ENCODE peak calls at places on chromosomes 4 and X, in eight cellular contexts. L, H, F, X, O, P, M and R are unnamed samples.
A peak's percentile ranks its signal among the peaks of the same experiment; 100 is the strongest.

GRCh38 chr4:48985976-48986653 is at the start of gene CWH43:
- DNase-seq in L (peak; percentile 77), H (no peak), F (peak; percentile 78), X (no peak), O (no peak), P (no peak), M (no peak), R (peak; percentile 42)

GRCh38 chr4:20126906-20127305 is 124.8 kb upstream of the SLIT2 start:
- DNase-seq in L (no peak), H (no peak), F (no peak), X (no peak), O (no peak), P (peak; percentile 32), M (no peak), R (no peak)

GRCh38 chr4:128444544-128445302 is 157.1 kb upstream of the PGRMC2 start:
- DNase-seq in L (no peak), H (no peak), F (no peak), X (no peak), O (no peak), P (no peak), M (no peak), R (no peak)

GRCh38 chr4:6639137-6639680 is 1.3 kb upstream of the MRFAP1 start:
- DNase-seq in L (peak; percentile 71), H (no peak), F (no peak), X (no peak), O (no peak), P (no peak), M (no peak), R (no peak)

GRCh38 chr4:70183940-70184246 is 11.6 kb upstream of the ODAM start:
- DNase-seq in L (no peak), H (no peak), F (no peak), X (no peak), O (no peak), P (no peak), M (no peak), R (no peak)

GRCh38 chr4:189001283-189001970 is 862.2 kb downstream of the TRIML1 start:
- DNase-seq in L (no peak), H (no peak), F (no peak), X (no peak), O (no peak), P (no peak), M (no peak), R (no peak)

GRCh38 chrX:129845616-129846190 is 2.0 kb upstream of the ZDHHC9 start:
- DNase-seq in L (no peak), H (no peak), F (no peak), X (no peak), O (no peak), P (no peak), M (no peak), R (no peak)

GRCh38 chrX:101759000-101759399 is 99.3 kb upstream of the ARMCX2 start:
- DNase-seq in L (no peak), H (peak; percentile 43), F (peak; percentile 25), X (peak; percentile 34), O (no peak), P (no peak), M (no peak), R (peak; percentile 30)

DNA sequence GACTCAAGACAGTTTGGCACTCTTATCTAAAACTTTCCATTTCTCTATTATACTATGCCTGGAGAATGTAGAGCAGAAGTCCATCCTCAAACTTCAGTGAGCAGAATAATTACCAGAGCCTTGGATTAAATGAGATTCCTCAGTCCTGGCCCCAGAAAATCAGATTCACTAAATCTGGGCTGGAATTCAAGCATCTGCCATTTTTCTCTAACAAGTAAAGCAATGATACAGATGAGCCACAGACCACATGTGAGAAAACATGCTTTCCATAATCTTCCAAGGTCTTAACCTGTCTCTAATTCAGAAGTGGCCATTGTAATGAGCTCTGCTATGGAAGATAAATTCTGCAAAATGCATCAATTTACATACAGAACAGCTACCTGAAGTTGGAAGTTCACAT is 25.4 kb downstream of the SOWAHB start:
- DNase-seq in L (no peak), H (no peak), F (no peak), X (no peak), O (no peak), P (no peak), M (no peak), R (no peak)
- H3K4me3 ChIP-seq in L (no peak overlapping the region), H (no peak overlapping the region), F (no peak overlapping the region), X (no peak overlapping the region), O (no peak overlapping the region), P (no peak overlapping the region), M (no peak overlapping the region), R (no peak overlapping the region)

GRCh38 chrX:39017062-39017461 is 215.8 kb downstream of the MID1IP1 start:
- DNase-seq in L (no peak), H (no peak), F (no peak), X (peak; percentile 73), O (no peak), P (no peak), M (no peak), R (no peak)
- TF ChIP-seq CTCF in L (no peak), H (no peak), F (no peak), X (no peak), O (no peak), P (no peak), M (no peak), R (no peak)

GRCh38 chrX:153450949-153451277 is 5.1 kb upstream of the TREX2 start:
- DNase-seq in L (no peak), H (no peak), F (no peak), X (no peak), O (peak; percentile 12), P (no peak), M (no peak), R (no peak)
- H3K27ac ChIP-seq in L (no peak overlapping the region), H (no peak overlapping the region), F (no peak overlapping the region), X (no peak overlapping the region), O (no peak overlapping the region), P (no peak overlapping the region), M (no peak overlapping the region), R (no peak overlapping the region)

GRCh38 chr4:568351-568652 is 7.8 kb downstream of the TMEM271 start:
- DNase-seq in L (no peak), H (no peak), F (no peak), X (no peak), O (no peak), P (no peak), M (no peak), R (no peak)
- H3K4me3 ChIP-seq in L (no peak overlapping the region), H (no peak overlapping the region), F (no peak overlapping the region), X (no peak overlapping the region), O (no peak overlapping the region), P (no peak overlapping the region), M (no peak overlapping the region), R (no peak overlapping the region)

DNA sequence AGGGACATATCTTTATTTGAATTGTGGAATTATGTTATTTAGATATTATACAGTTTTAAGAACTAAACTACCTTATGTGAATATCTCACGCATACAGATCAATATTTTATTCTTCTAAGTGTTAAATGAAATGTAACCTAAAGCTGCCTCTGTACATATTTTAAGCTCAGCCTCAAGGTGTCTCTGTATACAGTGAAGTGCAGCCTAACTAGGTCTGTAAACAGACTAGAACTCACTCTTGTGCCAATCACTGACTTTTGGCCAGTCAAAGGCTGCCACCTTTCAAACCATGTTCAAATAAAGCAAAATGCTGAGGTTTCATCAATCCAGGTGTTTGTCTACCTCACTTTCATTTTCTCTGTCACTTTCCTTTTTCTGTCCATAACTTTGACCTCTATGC is 1074.5 kb upstream of the PRKX start:
- DNase-seq in L (no peak), H (peak; percentile 34), F (no peak), X (no peak), O (no peak), P (no peak), M (no peak), R (no peak)
- TF ChIP-seq CTCF in L (no peak), H (no peak), F (no peak), X (no peak), O (no peak), P (no peak), M (no peak), R (no peak)

DNA sequence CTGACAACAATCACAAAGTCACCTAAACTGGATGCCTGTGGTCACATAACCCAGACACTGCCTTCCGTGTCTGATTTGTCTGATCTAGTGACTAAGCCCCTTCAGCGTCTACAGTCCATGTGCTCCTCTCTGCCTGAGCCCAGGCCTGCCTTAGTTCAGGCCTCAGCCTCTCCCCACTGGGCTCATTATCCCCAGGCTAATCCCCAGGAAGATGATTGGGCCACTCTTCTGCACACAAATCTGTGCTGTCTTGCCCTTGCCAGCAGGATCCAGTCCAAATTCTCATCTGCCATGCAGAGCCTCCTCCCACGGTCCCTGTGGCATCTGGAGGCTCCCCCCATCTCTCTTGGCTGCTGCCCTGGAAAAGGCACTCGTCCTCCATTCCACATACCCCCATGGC is 96.5 kb downstream of the SLC2A9 start:
- DNase-seq in L (no peak), H (no peak), F (no peak), X (no peak), O (no peak), P (peak; percentile 92), M (no peak), R (peak; percentile 77)
- H3K27ac ChIP-seq in L (no peak overlapping the region), H (no peak overlapping the region), F (no peak overlapping the region), X (no peak overlapping the region), O (no peak overlapping the region), P (peak overlapping the region; percentile 15), M (no peak overlapping the region), R (no peak overlapping the region)

GRCh38 chrX:152024710-152025109 is 50.2 kb upstream of the GABRE start:
- DNase-seq in L (no peak), H (no peak), F (no peak), X (peak; percentile 9), O (no peak), P (no peak), M (no peak), R (no peak)

GRCh38 chrX:152025656-152026440 is 51.4 kb upstream of the GABRE start:
- DNase-seq in L (no peak), H (no peak), F (no peak), X (no peak), O (no peak), P (no peak), M (no peak), R (no peak)

DNA sequence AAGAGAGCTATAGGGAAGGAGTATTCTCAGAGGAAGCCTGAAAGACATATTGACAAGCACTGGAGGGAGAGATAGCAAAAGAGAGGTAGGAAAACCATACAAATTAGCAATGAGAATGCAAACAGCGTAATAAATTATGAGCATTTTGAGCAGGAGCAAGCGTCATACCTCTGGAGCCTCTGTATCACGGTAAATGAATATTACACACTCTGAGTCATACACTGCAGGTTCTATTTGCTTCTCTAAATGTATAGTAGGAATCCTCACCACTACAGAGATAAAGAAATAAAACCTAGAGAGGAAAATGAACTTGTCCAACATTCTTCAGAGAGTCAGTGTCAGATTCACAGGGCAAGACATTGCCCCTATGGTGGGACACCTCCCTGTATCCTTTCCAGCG is 46.4 kb upstream of the GABRE start:
- DNase-seq in L (no peak), H (no peak), F (no peak), X (no peak), O (no peak), P (no peak), M (no peak), R (no peak)
- H3K4me3 ChIP-seq in L (no peak overlapping the region), H (no peak overlapping the region), F (no peak overlapping the region), X (no peak overlapping the region), O (no peak overlapping the region), P (no peak overlapping the region), M (no peak overlapping the region), R (no peak overlapping the region)

GRCh38 chrX:119419146-119419545 is 20.0 kb downstream of the SLC25A43 start:
- DNase-seq in L (no peak), H (no peak), F (peak; percentile 43), X (peak; percentile 36), O (no peak), P (no peak), M (no peak), R (no peak)
- TF ChIP-seq CTCF in L (no peak), H (no peak), F (no peak), X (no peak), O (no peak), P (no peak), M (no peak), R (no peak)

GRCh38 chrX:53071604-53072417 is 10.4 kb upstream of the TSPYL2 start:
- DNase-seq in L (peak; percentile 77), H (peak; percentile 89), F (peak; percentile 75), X (peak; percentile 88), O (peak; percentile 69), P (peak; percentile 52), M (peak; percentile 94), R (peak; percentile 63)
- H3K27ac ChIP-seq in L (no peak overlapping the region), H (peak overlapping the region; percentile 42), F (no peak overlapping the region), X (peak overlapping the region; percentile 66), O (peak overlapping the region; percentile 36), P (peak overlapping the region; percentile 40), M (peak overlapping the region; percentile 83), R (peak overlapping the region; percentile 61)